ENCODE peak calls at places on chromosomes 2 and 18, in four cellular contexts. X is testis, R is thyroid gland, F is coronary artery. G is an unnamed sample.

GRCh38 chr2:20179755-20180594 is 45.0 kb downstream of the SDC1 start:
- DNase-seq in R (no peak), F (no peak), X (no peak), G (no peak)

GRCh38 chr2:69013123-69013836 is at the start of gene ANTXR1:
- DNase-seq in F (peak; percentile 88), X (peak; percentile 63), R (peak; percentile 43), G (peak; percentile 46)

GRCh38 chr2:10166489-10167295 is 44.2 kb downstream of the RRM2 start:
- DNase-seq in R (no peak), F (no peak), X (no peak), G (no peak)

GRCh38 chr2:10228611-10229365 is 73.9 kb upstream of the HPCAL1 start:
- DNase-seq in R (no peak), F (no peak), X (no peak), G (no peak)

GRCh38 chr2:104977958-104978357 is 59.9 kb upstream of the MRPS9 start:
- DNase-seq in X (no peak), F (no peak), R (no peak), G (no peak)

GRCh38 chr2:68317971-68318685 is 1.6 kb downstream of the CNRIP1 start:
- DNase-seq in F (no peak), R (no peak), X (peak; percentile 21), G (peak; percentile 17)

GRCh38 chr2:12044857-12045256 is 298.4 kb downstream of the LPIN1 start:
- DNase-seq in F (no peak), X (no peak), R (no peak), G (no peak)

GRCh38 chr2:190679813-190680591 is 31.1 kb downstream of the NAB1 start:
- DNase-seq in X (peak; percentile 54), F (no peak), R (peak; percentile 27), G (peak; percentile 78)

GRCh38 chr18:76567835-76568445 is 72.9 kb upstream of the ZNF516 start:
- DNase-seq in F (no peak), X (no peak), R (no peak), G (no peak)

GRCh38 chr18:76566987-76567386 is 71.9 kb upstream of the ZNF516 start:
- DNase-seq in F (no peak), X (no peak), R (no peak), G (no peak)

GRCh38 chr18:76564636-76565237 is 69.7 kb upstream of the ZNF516 start:
- DNase-seq in F (no peak), R (no peak), X (no peak), G (no peak)

GRCh38 chr18:76564117-76564516 is 69.1 kb upstream of the ZNF516 start:
- DNase-seq in F (no peak), X (no peak), R (no peak), G (no peak)

GRCh38 chr18:76565238-76566173 is 70.5 kb upstream of the ZNF516 start:
- DNase-seq in F (no peak), R (peak; percentile 81), X (peak; percentile 87), G (peak; percentile 53)
- H3K4me3 ChIP-seq in F (peak overlapping the region; percentile 65), R (no peak overlapping the region), X (peak overlapping the region; percentile 12), G (peak overlapping the region; percentile 38)

GRCh38 chr2:239064891-239065290 is 217.0 kb downstream of the TWIST2 start:
- DNase-seq in F (no peak), R (no peak), X (no peak), G (no peak)

GRCh38 chr2:239067196-239067865 is 219.4 kb downstream of the TWIST2 start:
- DNase-seq in R (no peak), F (no peak), X (no peak), G (no peak)

GRCh38 chr2:239065537-239065936 is 217.7 kb downstream of the TWIST2 start:
- DNase-seq in X (no peak), F (no peak), R (no peak), G (no peak)

GRCh38 chr2:239066597-239066996 is 218.7 kb downstream of the TWIST2 start:
- DNase-seq in R (no peak), F (no peak), X (no peak), G (no peak)

GRCh38 chr2:239065962-239066361 is 218.1 kb downstream of the TWIST2 start:
- DNase-seq in R (no peak), F (no peak), X (no peak), G (no peak)
- TF ChIP-seq CTCF in R (no peak), F (no peak), X (no peak), G (peak; percentile 14)

GRCh38 chr18:54828986-54829385 is 709 bp downstream of the RAB27B start:
- DNase-seq in X (no peak), R (no peak), F (no peak), G (no peak)

GRCh38 chr18:54825626-54826344 is 2.5 kb upstream of the RAB27B start:
- DNase-seq in F (no peak), X (no peak), R (no peak), G (no peak)

GRCh38 chr18:54829856-54830255 is 1.6 kb downstream of the RAB27B start:
- DNase-seq in F (no peak), R (no peak), X (no peak), G (no peak)

GRCh38 chr18:54828290-54828871 is at the start of gene RAB27B:
- DNase-seq in R (peak; percentile 68), X (peak; percentile 57), F (peak; percentile 76), G (peak; percentile 35)

DNA sequence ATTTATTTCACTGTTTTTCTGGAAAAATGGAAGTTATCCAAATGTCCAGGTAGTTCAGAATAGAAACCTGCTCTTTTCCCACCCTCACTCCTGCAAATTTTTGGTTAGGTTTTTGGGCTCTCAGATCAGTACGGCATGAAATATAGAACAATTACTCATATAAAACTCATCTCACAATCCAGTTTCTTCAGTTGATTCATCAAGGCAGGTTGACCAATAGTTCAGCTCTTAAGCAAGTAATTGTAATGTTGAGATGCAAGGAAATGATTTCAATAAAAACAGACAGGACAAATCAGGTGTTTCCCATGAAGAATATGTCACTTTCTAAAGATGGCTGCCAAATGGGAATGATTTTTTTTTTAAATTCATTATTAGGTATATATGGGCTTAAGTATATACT is 2.0 kb downstream of the RAB27B start:
- DNase-seq in X (no peak), F (no peak), R (no peak), G (no peak)
- H3K4me3 ChIP-seq in X (no peak overlapping the region), F (no peak overlapping the region), R (no peak overlapping the region), G (no peak overlapping the region)

GRCh38 chr2:226247289-226248275 is 552.0 kb downstream of the IRS1 start:
- DNase-seq in F (no peak), X (no peak), R (no peak), G (no peak)
- TF ChIP-seq CTCF in F (no peak), X (no peak), R (no peak), G (no peak)

GRCh38 chr2:25323612-25324189 is 18.0 kb downstream of the DNMT3A start:
- DNase-seq in F (no peak), X (no peak), R (peak; percentile 40), G (no peak)

GRCh38 chr2:25323042-25323514 is 18.6 kb downstream of the DNMT3A start:
- DNase-seq in R (no peak), X (peak; percentile 50), F (no peak), G (no peak)

GRCh38 chr2:25326326-25327013 is 15.3 kb downstream of the DNMT3A start:
- DNase-seq in F (no peak), X (no peak), R (no peak), G (no peak)

GRCh38 chr2:25324251-25324650 is 17.5 kb downstream of the DNMT3A start:
- DNase-seq in X (no peak), F (no peak), R (no peak), G (no peak)

GRCh38 chr2:25324905-25325592 is 16.7 kb downstream of the DNMT3A start:
- DNase-seq in F (peak; percentile 92), X (peak; percentile 60), R (peak; percentile 45), G (no peak)
- H3K4me3 ChIP-seq in F (peak overlapping the region; percentile 49), X (no peak overlapping the region), R (no peak overlapping the region), G (no peak overlapping the region)

GRCh38 chr18:57974585-57974984 is 69.4 kb upstream of the NEDD4L start:
- DNase-seq in F (no peak), R (no peak), X (no peak), G (no peak)

GRCh38 chr18:57973889-57974288 is 70.1 kb upstream of the NEDD4L start:
- DNase-seq in F (no peak), R (no peak), X (no peak), G (no peak)

GRCh38 chr18:57975805-57976204 is 68.2 kb upstream of the NEDD4L start:
- DNase-seq in R (no peak), F (no peak), X (no peak), G (no peak)

GRCh38 chr18:57969824-57970223 is 74.2 kb upstream of the NEDD4L start:
- DNase-seq in X (no peak), R (no peak), F (no peak), G (no peak)

DNA sequence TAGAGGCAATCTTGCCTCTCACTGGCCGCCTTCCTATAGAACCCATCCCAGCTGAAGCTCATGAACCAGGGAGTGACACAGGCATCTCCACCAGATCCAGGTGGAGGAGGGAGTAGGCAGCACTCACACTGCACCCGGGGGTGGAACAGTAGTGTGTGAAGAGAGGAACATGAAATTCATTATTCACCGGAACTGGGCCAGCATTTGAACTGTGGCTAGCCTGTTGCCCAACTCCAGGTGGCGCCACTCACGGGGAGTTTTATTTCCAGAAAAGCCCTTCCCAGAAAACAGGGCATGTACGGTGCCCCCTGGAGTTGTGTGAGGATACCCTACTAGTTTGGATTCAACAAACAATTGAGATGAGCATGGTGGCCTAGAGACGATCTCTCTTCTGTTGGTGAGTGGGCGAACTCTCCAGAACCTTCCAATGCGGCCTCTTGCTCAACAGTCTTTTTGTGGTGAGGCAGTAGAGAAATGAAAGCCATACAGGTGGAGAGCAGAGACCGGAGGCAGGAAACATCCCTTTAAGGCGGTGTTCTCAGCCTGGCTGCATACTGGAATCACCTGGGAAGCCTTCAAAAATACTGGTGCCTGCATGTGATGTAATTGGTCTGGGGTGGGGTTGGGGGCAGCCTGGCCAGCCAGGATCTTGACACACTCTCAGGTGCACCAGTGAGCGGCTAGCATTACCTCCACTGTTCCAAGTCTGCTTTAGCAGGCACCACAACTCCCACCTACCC is 73.5 kb upstream of the NEDD4L start:
- DNase-seq in X (no peak), R (no peak), F (no peak), G (peak; percentile 22)
- TF ChIP-seq CTCF in X (no peak), R (no peak), F (no peak), G (peak; percentile 44)

GRCh38 chr2:30235008-30235655 is 3.8 kb downstream of the LBH start:
- DNase-seq in R (no peak), F (peak; percentile 69), X (no peak), G (no peak)
- H3K4me3 ChIP-seq in R (no peak overlapping the region), F (peak overlapping the region; percentile 98), X (no peak overlapping the region), G (no peak overlapping the region)

GRCh38 chr2:75068546-75068945 is 110.1 kb downstream of the POLE4 start:
- DNase-seq in F (no peak), R (no peak), X (no peak), G (no peak)
- TF ChIP-seq CTCF in F (no peak), R (no peak), X (no peak), G (no peak)

GRCh38 chr2:113896791-113897190 is 6.9 kb downstream of the ACTR3 start:
- DNase-seq in X (peak; percentile 54), F (no peak), R (no peak), G (no peak)

GRCh38 chr2:113895301-113895700 is 5.4 kb downstream of the ACTR3 start:
- DNase-seq in R (no peak), F (no peak), X (no peak), G (no peak)

GRCh38 chr2:113892004-113892740 is 2.3 kb downstream of the ACTR3 start:
- DNase-seq in R (no peak), F (no peak), X (no peak), G (no peak)

GRCh38 chr2:113895819-113896563 is 6.1 kb downstream of the ACTR3 start:
- DNase-seq in F (no peak), R (no peak), X (no peak), G (no peak)

GRCh38 chr2:113894156-113894743 is 4.4 kb downstream of the ACTR3 start:
- DNase-seq in R (peak; percentile 29), F (no peak), X (no peak), G (no peak)
- H3K4me3 ChIP-seq in R (no peak overlapping the region), F (peak overlapping the region; percentile 22), X (no peak overlapping the region), G (no peak overlapping the region)